ENCODE peak calls at places on chromosomes 13 and 19, in four cellular contexts. O is K562, T is GM12878, C is HL-60. U is an unnamed sample.
A peak's percentile ranks its signal among the peaks of the same experiment; 100 is the strongest.

GRCh38 chr13:108328848-108329247 is 59.3 kb downstream of the TNFSF13B start:
- DNase-seq in O (no peak), T (no peak), C (no peak), U (no peak)

GRCh38 chr13:82011355-82011754 is 1670.4 kb upstream of the SPRY2 start:
- DNase-seq in O (no peak), T (no peak), C (no peak), U (no peak)

GRCh38 chr19:7477758-7478157 is 11.1 kb downstream of the PEX11G start:
- DNase-seq in O (no peak), T (no peak), C (no peak), U (no peak)

GRCh38 chr13:20125129-20125782 is 35.6 kb downstream of the GJA3 start:
- DNase-seq in O (no peak), T (no peak), C (no peak), U (no peak)

GRCh38 chr13:65505941-65506340 is 1724.2 kb downstream of the PCDH9 start:
- DNase-seq in O (no peak), T (no peak), C (no peak), U (no peak)

GRCh38 chr13:23963947-23964346 is 66.6 kb upstream of the C1QTNF9B start:
- DNase-seq in O (no peak), T (no peak), C (no peak), U (no peak)

GRCh38 chr13:107835339-107836018 is 379.9 kb downstream of the LIG4 start:
- DNase-seq in O (no peak), T (no peak), C (no peak), U (no peak)

GRCh38 chr19:47369923-47370625 is 21.0 kb downstream of the DHX34 start:
- DNase-seq in O (no peak), T (no peak), C (peak; percentile 62), U (no peak)

GRCh38 chr19:55070755-55071502 is 4.7 kb upstream of the EPS8L1 start:
- DNase-seq in O (no peak), T (no peak), C (no peak), U (no peak)

GRCh38 chr13:73828811-73829210 is 305.4 kb downstream of the KLF12 start:
- DNase-seq in O (no peak), T (no peak), C (no peak), U (no peak)

GRCh38 chr13:108902557-108903155 is 273.2 kb downstream of the MYO16 start:
- DNase-seq in O (no peak), T (no peak), C (no peak), U (no peak)

GRCh38 chr19:1277061-1277460 is 1.7 kb downstream of the FAM174C start:
- DNase-seq in O (no peak), T (no peak), C (no peak), U (no peak)

GRCh38 chr19:4369888-4370260 is 26.5 kb downstream of the MPND start:
- DNase-seq in O (no peak), T (no peak), C (peak; percentile 57), U (peak; percentile 66)

GRCh38 chr19:55115446-55116065 is 1.9 kb downstream of the PPP1R12C start:
- DNase-seq in O (peak; percentile 57), T (no peak), C (no peak), U (no peak)

GRCh38 chr13:29573190-29573589 is 22.3 kb downstream of the SLC7A1 start:
- DNase-seq in O (no peak), T (no peak), C (peak; percentile 50), U (peak; percentile 22)

GRCh38 chr13:76773695-76774094 is 112.5 kb downstream of the KCTD12 start:
- DNase-seq in O (no peak), T (no peak), C (no peak), U (no peak)

GRCh38 chr19:12913011-12913561 is 6.0 kb downstream of the SYCE2 start:
- DNase-seq in O (no peak), T (no peak), C (no peak), U (no peak)

GRCh38 chr19:55586976-55587668 is 6.5 kb upstream of the ZNF579 start:
- DNase-seq in O (peak; percentile 98), T (peak; percentile 60), C (peak; percentile 79), U (peak; percentile 94)

GRCh38 chr13:112244495-112245177 is 131.5 kb upstream of the SPACA7 start:
- DNase-seq in O (no peak), T (no peak), C (no peak), U (no peak)

GRCh38 chr13:83681547-83681946 is 200.7 kb downstream of the SLITRK1 start:
- DNase-seq in O (no peak), T (no peak), C (no peak), U (no peak)

GRCh38 chr13:37868691-37869505 is 674 bp downstream of the TRPC4 start:
- DNase-seq in O (no peak), T (no peak), C (no peak), U (no peak)

GRCh38 chr13:28049880-28050871 is 50.2 kb downstream of the FLT3 start:
- DNase-seq in O (no peak), T (no peak), C (no peak), U (no peak)

GRCh38 chr13:73952683-73953082 is 181.5 kb downstream of the KLF12 start:
- DNase-seq in O (no peak), T (no peak), C (no peak), U (no peak)

GRCh38 chr13:83881917-83882625 is at the start of gene SLITRK1:
- DNase-seq in O (no peak), T (peak; percentile 9), C (no peak), U (peak; percentile 5)

GRCh38 chr19:11018179-11018578 is 57.3 kb downstream of the SMARCA4 start:
- DNase-seq in O (no peak), T (no peak), C (no peak), U (no peak)

GRCh38 chr13:44141213-44141724 is 232.4 kb upstream of the SERP2 start:
- DNase-seq in O (no peak), T (no peak), C (no peak), U (no peak)

GRCh38 chr19:7534531-7534980 is 961 bp upstream of the PNPLA6 start:
- DNase-seq in O (peak; percentile 60), T (no peak), C (no peak), U (no peak)

GRCh38 chr13:97856001-97856675 is 97.3 kb upstream of the IPO5 start:
- DNase-seq in O (no peak), T (no peak), C (no peak), U (no peak)

GRCh38 chr13:39039033-39039432 is 777 bp downstream of the NHLRC3 start:
- DNase-seq in O (no peak), T (no peak), C (no peak), U (no peak)

GRCh38 chr13:21006141-21007005 is 55.0 kb downstream of the LATS2 start:
- DNase-seq in O (no peak), T (no peak), C (no peak), U (no peak)

GRCh38 chr19:46015961-46016425 is 6.9 kb downstream of the PGLYRP1 start:
- DNase-seq in O (no peak), T (no peak), C (no peak), U (no peak)

GRCh38 chr19:15108845-15109767 is 1.9 kb downstream of the SYDE1 start:
- DNase-seq in O (no peak), T (no peak), C (no peak), U (no peak)

GRCh38 chr13:100443998-100444328 is 144.6 kb downstream of the GGACT start:
- DNase-seq in O (no peak), T (no peak), C (no peak), U (no peak)

GRCh38 chr13:110017379-110017778 is 231.0 kb upstream of the IRS2 start:
- DNase-seq in O (no peak), T (no peak), C (no peak), U (no peak)
- TF ChIP-seq SPI1 in O (no peak), T (no peak), C (no peak), U (no peak)

GRCh38 chr19:49856574-49857021 is 5.6 kb downstream of the PTOV1 start:
- DNase-seq in O (no peak), T (no peak), C (no peak), U (no peak)

GRCh38 chr19:49855277-49855675 is 4.3 kb downstream of the PTOV1 start:
- DNase-seq in O (no peak), T (no peak), C (no peak), U (no peak)

GRCh38 chr19:49854861-49855263 is 3.9 kb downstream of the PTOV1 start:
- DNase-seq in O (no peak), T (no peak), C (no peak), U (no peak)

GRCh38 chr19:49857061-49857833 is 6.3 kb downstream of the PTOV1 start:
- DNase-seq in O (no peak), T (no peak), C (no peak), U (no peak)

DNA sequence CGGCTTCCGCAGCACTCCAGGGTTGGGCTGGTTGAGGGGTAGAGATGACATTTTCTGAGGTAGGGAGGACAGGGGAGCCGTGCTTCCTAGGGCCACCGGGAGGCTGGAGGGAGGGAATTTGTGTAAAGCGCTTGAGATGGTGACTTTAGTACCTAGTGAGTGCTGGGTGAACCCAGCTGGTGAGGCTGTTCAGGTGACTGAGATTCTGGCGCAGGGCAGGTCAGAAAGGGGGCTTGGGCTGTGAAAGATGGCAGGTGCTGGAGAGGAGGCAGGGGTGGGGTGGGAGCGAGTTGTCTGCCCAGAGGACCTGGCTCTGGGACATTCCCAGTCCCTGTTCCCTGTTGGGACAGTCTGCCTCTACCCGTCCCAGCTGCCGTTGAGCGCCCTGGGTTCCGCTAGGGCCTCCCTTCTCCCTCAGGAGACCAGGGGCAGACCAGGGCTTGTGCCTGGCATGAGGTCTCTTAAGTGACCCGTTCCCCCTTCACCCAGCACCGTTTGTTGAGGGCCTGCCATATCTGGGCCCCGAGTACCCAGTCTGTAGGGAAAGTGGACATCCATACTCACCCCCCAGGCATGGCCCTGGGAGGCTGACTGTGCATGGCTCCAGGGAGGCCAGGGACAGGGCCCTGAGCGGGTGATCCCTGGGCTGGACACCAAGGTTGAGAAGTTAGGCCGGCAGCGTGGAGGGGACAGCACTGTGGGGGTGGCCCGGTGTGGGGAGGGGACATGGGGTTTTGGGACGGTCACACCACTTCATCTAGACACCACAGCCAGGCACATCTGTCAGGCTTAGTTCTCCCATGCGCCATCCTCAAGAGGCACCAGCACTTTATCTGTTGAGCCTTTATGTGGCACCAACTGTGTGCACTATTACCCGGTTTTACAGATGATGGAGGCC is 5.0 kb downstream of the PTOV1 start:
- DNase-seq in O (no peak), T (no peak), C (no peak), U (no peak)
- TF ChIP-seq SPI1 in O (no peak), T (no peak), C (no peak), U (no peak)

GRCh38 chr19:32346901-32347300 is 1.5 kb downstream of the ZNF507 start:
- DNase-seq in O (no peak), T (no peak), C (no peak), U (no peak)

GRCh38 chr19:32339988-32340874 is 5.2 kb upstream of the ZNF507 start:
- DNase-seq in O (peak; percentile 44), T (no peak), C (no peak), U (peak; percentile 33)

GRCh38 chr19:32343550-32344262 is 1.7 kb upstream of the ZNF507 start:
- DNase-seq in O (no peak), T (no peak), C (no peak), U (no peak)

GRCh38 chr19:32345261-32346207 is at the start of gene ZNF507:
- DNase-seq in O (peak; percentile 98), T (no peak), C (peak; percentile 76), U (peak; percentile 96)

GRCh38 chr19:32342695-32343094 is 2.7 kb upstream of the ZNF507 start:
- DNase-seq in O (no peak), T (no peak), C (no peak), U (no peak)
- TF ChIP-seq SPI1 in O (no peak), T (no peak), C (no peak), U (no peak)

DNA sequence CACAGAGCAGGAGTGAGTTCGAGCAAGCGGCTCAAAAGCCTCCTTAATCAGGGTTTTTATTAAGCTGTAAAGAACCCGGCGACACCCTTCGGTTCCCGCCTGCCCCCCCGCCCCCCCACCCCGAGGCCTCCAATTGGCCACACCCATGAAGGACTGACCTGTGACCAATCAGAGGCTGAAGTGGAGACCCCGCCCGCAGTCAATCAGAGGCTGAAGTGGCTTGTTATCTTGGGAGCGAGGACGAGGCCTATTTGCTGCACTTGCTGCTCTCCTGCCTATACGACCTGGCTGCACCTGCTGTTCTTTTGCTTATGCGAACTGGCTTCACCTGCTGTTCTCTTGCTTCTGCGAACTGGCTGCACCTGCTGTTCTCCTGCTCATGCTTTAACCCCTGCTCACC is 844.9 kb downstream of the OLFM4 start:
- DNase-seq in O (no peak), T (no peak), C (no peak), U (no peak)
- TF ChIP-seq SPI1 in O (no peak), T (no peak), C (no peak), U (no peak)